ENCODE peak calls at places on chromosomes 13 and 19, in six cellular contexts. T is GM03348; B is CD4-positive, CD25-positive, alpha-beta regulatory T cell; N is cardiac muscle cell; A is stimulated activated CD4-positive, alpha-beta T cell treated with anti-CD3 and anti-CD28 coated beads, Interleukin-15, amount 100 ng/mL, for 24 hours; V is naive thymus-derived CD8-positive, alpha-beta T cell. Y is an unnamed sample.

GRCh38 chr19:43631491-43631890 is 8.2 kb downstream of the CADM4 start:
- DNase-seq in T (no peak), B (no peak), N (no peak), A (no peak), V (no peak), Y (no peak)

GRCh38 chr13:75792526-75793187 is 156.5 kb downstream of the LMO7 start:
- DNase-seq in T (no peak), B (no peak), N (peak), A (no peak), V (no peak), Y (no peak)

GRCh38 chr13:44516771-44517170 is 59.4 kb downstream of the TSC22D1 start:
- DNase-seq in T (no peak), B (no peak), N (no peak), A (no peak), V (no peak), Y (no peak)

GRCh38 chr13:31588331-31588730 is 151.0 kb upstream of the RXFP2 start:
- DNase-seq in T (no peak), B (no peak), N (no peak), A (no peak), V (no peak), Y (no peak)

GRCh38 chr13:98447130-98447529 is 129.8 kb downstream of the STK24 start:
- DNase-seq in T (no peak), B (no peak), N (no peak), A (no peak), V (no peak), Y (no peak)

GRCh38 chr13:92589955-92590354 is 636.7 kb upstream of the GPC6 start:
- DNase-seq in T (no peak), B (no peak), N (no peak), A (no peak), V (no peak), Y (no peak)

GRCh38 chr13:41231025-41231677 is 32.2 kb downstream of the MTRF1 start:
- DNase-seq in T (no peak), B (no peak), N (no peak), A (no peak), V (no peak), Y (no peak)

GRCh38 chr19:19232231-19232630 is 20.5 kb downstream of the NCAN start:
- DNase-seq in T (no peak), B (no peak), N (no peak), A (no peak), V (no peak), Y (no peak)

GRCh38 chr13:107545946-107546502 is 669.3 kb downstream of the LIG4 start:
- DNase-seq in T (no peak), B (no peak), N (no peak), A (no peak), V (no peak), Y (no peak)

GRCh38 chr13:105997436-105998232 is 537.8 kb downstream of the EFNB2 start:
- DNase-seq in T (peak), B (no peak), N (peak), A (no peak), V (no peak), Y (no peak)

GRCh38 chr13:36999054-36999927 is at the start of gene ALG5:
- DNase-seq in T (peak), B (peak), N (peak), A (peak), V (peak), Y (peak)

GRCh38 chr13:46278474-46278873 is 66.7 kb downstream of the LRRC63 start:
- DNase-seq in T (no peak), B (no peak), N (peak), A (no peak), V (no peak), Y (peak)

GRCh38 chr13:76754414-76754813 is 131.8 kb downstream of the KCTD12 start:
- DNase-seq in T (no peak), B (no peak), N (peak), A (no peak), V (no peak), Y (no peak)

GRCh38 chr19:2567580-2567979 is 91.7 kb downstream of the GADD45B start:
- DNase-seq in T (no peak), B (no peak), N (no peak), A (no peak), V (no peak), Y (no peak)

GRCh38 chr13:99982741-99983400 is 1.3 kb downstream of the ZIC2 start:
- DNase-seq in T (no peak), B (no peak), N (no peak), A (no peak), V (no peak), Y (no peak)

GRCh38 chr13:36131931-36132297 is 732 bp upstream of the DCLK1 start:
- DNase-seq in T (peak), B (no peak), N (peak), A (no peak), V (no peak), Y (no peak)

GRCh38 chr19:40612831-40613668 is 11.9 kb downstream of the LTBP4 start:
- DNase-seq in T (peak), B (peak), N (peak), A (peak), V (peak), Y (peak)

GRCh38 chr13:20438801-20439200 is 86.9 kb downstream of the CRYL1 start:
- DNase-seq in T (no peak), B (no peak), N (no peak), A (no peak), V (no peak), Y (no peak)

GRCh38 chr13:30133976-30134375 is 173.4 kb downstream of the KATNAL1 start:
- DNase-seq in T (peak), B (no peak), N (no peak), A (no peak), V (no peak), Y (no peak)

GRCh38 chr13:30020726-30021312 is 170.4 kb upstream of the UBL3 start:
- DNase-seq in T (peak), B (no peak), N (no peak), A (no peak), V (no peak), Y (no peak)

GRCh38 chr19:46451352-46451751 is 20.0 kb downstream of the PNMA8A start:
- DNase-seq in T (no peak), B (no peak), N (no peak), A (no peak), V (no peak), Y (no peak)

GRCh38 chr13:112143046-112143752 is 76.2 kb downstream of the SOX1 start:
- DNase-seq in T (no peak), B (no peak), N (no peak), A (no peak), V (no peak), Y (no peak)

GRCh38 chr19:17107546-17108452 is 32.2 kb downstream of the MYO9B start:
- DNase-seq in T (peak), B (no peak), N (peak), A (peak), V (no peak), Y (no peak)

GRCh38 chr19:42850981-42851717 is 28.4 kb downstream of the PSG1 start:
- DNase-seq in T (peak), B (no peak), N (peak), A (no peak), V (no peak), Y (no peak)

GRCh38 chr13:26604784-26605183 is 47.3 kb downstream of the WASF3 start:
- DNase-seq in T (no peak), B (no peak), N (peak), A (no peak), V (no peak), Y (no peak)

GRCh38 chr19:34972163-34972705 is 8.2 kb upstream of the ZNF792 start:
- DNase-seq in T (no peak), B (no peak), N (no peak), A (no peak), V (no peak), Y (no peak)

GRCh38 chr13:113667771-113668490 is 912 bp downstream of the GRK1 start:
- DNase-seq in T (no peak), B (no peak), N (no peak), A (no peak), V (no peak), Y (no peak)

GRCh38 chr19:17830567-17831418 is 9.5 kb upstream of the INSL3 start:
- DNase-seq in T (peak), B (no peak), N (peak), A (peak), V (peak), Y (peak)

GRCh38 chr19:41937976-41938375 is 9.7 kb upstream of the ERFL start:
- DNase-seq in T (no peak), B (no peak), N (no peak), A (no peak), V (no peak), Y (no peak)

GRCh38 chr19:48745208-48745995 is 1.3 kb downstream of the IZUMO1 start:
- DNase-seq in T (peak), B (peak), N (peak), A (peak), V (peak), Y (peak)

GRCh38 chr13:27917121-27917947 is 2.5 kb upstream of the PDX1 start:
- DNase-seq in T (no peak), B (no peak), N (no peak), A (peak), V (no peak), Y (no peak)

GRCh38 chr19:53545271-53546065 is 7.5 kb downstream of the ZNF331 start:
- DNase-seq in T (peak), B (no peak), N (no peak), A (no peak), V (no peak), Y (no peak)

GRCh38 chr13:42876810-42877550 is 95.6 kb downstream of the FAM216B start:
- DNase-seq in T (peak), B (no peak), N (peak), A (no peak), V (no peak), Y (no peak)

GRCh38 chr19:33507021-33507956 is 14.3 kb downstream of the PEPD start:
- DNase-seq in T (no peak), B (no peak), N (peak), A (no peak), V (no peak), Y (no peak)

GRCh38 chr19:42150940-42151339 is 18.7 kb upstream of the POU2F2 start:
- DNase-seq in T (no peak), B (no peak), N (no peak), A (no peak), V (no peak), Y (no peak)

GRCh38 chr13:90336507-90336906 is 1011.0 kb upstream of the MIR17HG start:
- DNase-seq in T (no peak), B (no peak), N (no peak), A (no peak), V (no peak), Y (no peak)

GRCh38 chr13:28532226-28533048 is 37.5 kb upstream of the FLT1 start:
- DNase-seq in T (peak), B (no peak), N (peak), A (peak), V (no peak), Y (no peak)

GRCh38 chr13:104140557-104140956 is 1074.3 kb upstream of the SLC10A2 start:
- DNase-seq in T (no peak), B (no peak), N (peak), A (no peak), V (no peak), Y (no peak)